ENCODE peak calls at places on chromosomes 16 and 17, in four cellular contexts. Y, A, D and F are unnamed samples.

GRCh38 chr16:86343111-86343642 is 167.2 kb upstream of the FOXF1 start:
- DNase-seq in Y (no peak), A (no peak), D (no peak), F (peak; percentile 89)

GRCh38 chr17:48483471-48484131 is 47.2 kb downstream of the HOXB1 start:
- DNase-seq in Y (no peak), A (peak; percentile 56), D (no peak), F (peak; percentile 100)

GRCh38 chr17:45050680-45051059 is 762 bp downstream of the DCAKD start:
- DNase-seq in Y (no peak), A (peak; percentile 62), D (peak; percentile 60), F (peak; percentile 28)

GRCh38 chr17:76419576-76420245 is 33.2 kb downstream of the UBE2O start:
- DNase-seq in Y (no peak), A (no peak), D (no peak), F (no peak)

GRCh38 chr16:59046335-59046734 is 312.2 kb upstream of the GOT2 start:
- DNase-seq in Y (no peak), A (no peak), D (no peak), F (peak; percentile 69)

GRCh38 chr16:72560617-72561016 is 388.7 kb upstream of the PMFBP1 start:
- DNase-seq in Y (no peak), A (no peak), D (peak; percentile 53), F (no peak)

GRCh38 chr17:40539711-40540411 is 25.4 kb downstream of the CCR7 start:
- DNase-seq in Y (no peak), A (no peak), D (no peak), F (no peak)

GRCh38 chr17:17712268-17712924 is 31.1 kb downstream of the RAI1 start:
- DNase-seq in Y (peak; percentile 68), A (no peak), D (no peak), F (peak; percentile 97)

GRCh38 chr16:825298-826061 is 24.9 kb upstream of the GNG13 start:
- DNase-seq in Y (no peak), A (no peak), D (no peak), F (no peak)

GRCh38 chr16:16109453-16110110 is 113.7 kb downstream of the ABCC6 start:
- DNase-seq in Y (no peak), A (no peak), D (no peak), F (no peak)

GRCh38 chr17:36888236-36888957 is 48.9 kb upstream of the LHX1 start:
- DNase-seq in Y (no peak), A (no peak), D (no peak), F (no peak)

GRCh38 chr16:29126057-29126494 is 141.2 kb downstream of the LAT start:
- DNase-seq in Y (no peak), A (peak; percentile 15), D (no peak), F (no peak)

GRCh38 chr17:77141846-77142449 is 1.2 kb downstream of the SEC14L1 start:
- DNase-seq in Y (no peak), A (no peak), D (no peak), F (no peak)

GRCh38 chr16:88977028-88977844 is at the start of gene CBFA2T3:
- DNase-seq in Y (no peak), A (peak; percentile 96), D (no peak), F (no peak)
- TF ChIP-seq BHLHE40 in Y (no peak), A (peak; percentile 59), D (no peak), F (no peak)

GRCh38 chr17:50426814-50427787 is 1.1 kb downstream of the ACSF2 start:
- DNase-seq in Y (no peak), A (peak; percentile 71), D (peak; percentile 78), F (peak; percentile 37)
- TF ChIP-seq POLR2A in Y (peak; percentile 43), A (no peak), D (peak; percentile 73), F (no peak)

DNA sequence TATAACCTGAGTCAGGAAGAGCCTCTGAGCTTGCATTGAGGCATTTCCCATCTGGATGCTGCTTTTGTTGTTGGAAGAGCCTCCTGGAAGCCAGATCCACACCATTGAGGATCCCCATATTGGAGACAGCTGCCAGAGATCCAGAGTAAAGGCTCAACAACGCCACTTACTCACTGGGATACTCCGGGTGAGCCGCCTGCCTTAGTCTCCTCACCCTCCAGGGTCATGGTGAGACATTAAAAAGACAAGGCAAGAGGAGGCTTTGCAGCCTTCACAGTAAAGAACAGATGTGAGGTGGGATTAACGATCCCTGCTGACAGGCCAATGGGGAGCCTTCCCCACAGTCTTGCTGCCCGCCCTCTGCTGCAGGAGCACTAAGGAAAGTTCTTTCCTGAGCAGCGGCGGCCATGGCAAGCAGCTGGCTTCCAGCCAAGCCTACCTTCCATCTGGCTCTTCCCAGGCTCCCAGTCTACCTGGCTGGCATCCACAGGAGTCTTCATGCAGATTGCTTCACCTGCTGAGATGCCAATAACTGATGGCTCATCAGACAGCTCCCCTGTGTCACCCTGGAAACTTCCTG is 198.5 kb downstream of the CYLD start:
- DNase-seq in Y (no peak), A (no peak), D (no peak), F (no peak)
- TF ChIP-seq MXI1 in Y (no peak), A (no peak), D (no peak), F (no peak)

DNA sequence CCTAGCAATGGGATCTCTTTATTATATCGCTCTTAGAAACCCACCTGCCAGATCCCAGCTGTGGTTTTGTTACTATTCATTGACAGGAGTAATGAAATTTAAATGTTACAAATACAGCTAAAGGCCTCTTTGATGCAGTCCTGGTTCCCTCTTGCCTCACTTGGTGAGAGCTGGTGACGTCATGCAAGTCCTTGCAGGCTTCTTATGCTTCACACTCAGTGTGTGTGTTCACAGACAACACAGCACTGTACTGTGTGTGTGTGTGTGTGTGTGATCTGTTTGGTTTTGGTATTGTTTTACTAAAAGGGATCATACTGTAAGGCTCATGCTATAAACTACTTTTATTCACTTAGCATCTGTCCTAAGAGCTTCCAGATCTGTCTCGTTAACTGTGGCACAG is 75.0 kb downstream of the USP22 start:
- DNase-seq in Y (no peak), A (no peak), D (no peak), F (peak; percentile 17)
- TF ChIP-seq BHLHE40 in Y (no peak), A (no peak), D (no peak), F (no peak)